ENCODE peak calls at places on chromosomes 7 and 10, in ten cellular contexts. One of them, this sample, is unnamed.

GRCh38 chr10:119211625-119212441 is 4.5 kb downstream of the GRK5 start:
- DNase-seq in GF-D8: no peak
- DNase-seq in neuronal stem cell: no peak
- DNase-seq in NCI-H460: no peak
- DNase-seq in Ammon's horn: no peak
- DNase-seq in hepatic stellate cell: no peak
- DNase-seq in H54: no peak
- DNase-seq in activated CD4-positive, CD25-positive, alpha-beta regulatory T cell: no peak
- DNase-seq in WTC11: no peak
- DNase-seq in tibial artery: no peak
- DNase-seq in this sample: no peak

GRCh38 chr10:5530412-5530806 is 5.6 kb downstream of the CALML3 start:
- DNase-seq in tibial artery: peak
- DNase-seq in H54: no peak
- DNase-seq in GF-D8: no peak
- DNase-seq in NCI-H460: no peak
- DNase-seq in activated CD4-positive, CD25-positive, alpha-beta regulatory T cell: no peak
- DNase-seq in hepatic stellate cell: no peak
- DNase-seq in WTC11: no peak
- DNase-seq in neuronal stem cell: no peak
- DNase-seq in Ammon's horn: no peak
- DNase-seq in this sample: no peak

GRCh38 chr7:10662982-10663884 is 310.4 kb upstream of the PHF14 start:
- DNase-seq in H54: no peak
- DNase-seq in Ammon's horn: no peak
- DNase-seq in NCI-H460: no peak
- DNase-seq in hepatic stellate cell: no peak
- DNase-seq in activated CD4-positive, CD25-positive, alpha-beta regulatory T cell: no peak
- DNase-seq in neuronal stem cell: no peak
- DNase-seq in WTC11: no peak
- DNase-seq in tibial artery: no peak
- DNase-seq in GF-D8: no peak
- DNase-seq in this sample: no peak

GRCh38 chr10:32072025-32072787 is 16.0 kb upstream of the KIF5B start:
- DNase-seq in activated CD4-positive, CD25-positive, alpha-beta regulatory T cell: no peak
- DNase-seq in H54: no peak
- DNase-seq in tibial artery: no peak
- DNase-seq in hepatic stellate cell: no peak
- DNase-seq in Ammon's horn: no peak
- DNase-seq in GF-D8: no peak
- DNase-seq in NCI-H460: no peak
- DNase-seq in neuronal stem cell: no peak
- DNase-seq in WTC11: no peak
- DNase-seq in this sample: no peak

GRCh38 chr10:129896231-129897150 is 67.6 kb downstream of the EBF3 start:
- DNase-seq in hepatic stellate cell: no peak
- DNase-seq in neuronal stem cell: peak
- DNase-seq in tibial artery: no peak
- DNase-seq in H54: no peak
- DNase-seq in GF-D8: no peak
- DNase-seq in Ammon's horn: no peak
- DNase-seq in activated CD4-positive, CD25-positive, alpha-beta regulatory T cell: no peak
- DNase-seq in NCI-H460: no peak
- DNase-seq in WTC11: no peak
- DNase-seq in this sample: no peak

GRCh38 chr7:108570146-108570755 is 577 bp downstream of the DNAJB9 start:
- DNase-seq in activated CD4-positive, CD25-positive, alpha-beta regulatory T cell: no peak
- DNase-seq in GF-D8: peak
- DNase-seq in Ammon's horn: peak
- DNase-seq in WTC11: peak
- DNase-seq in H54: peak
- DNase-seq in NCI-H460: peak
- DNase-seq in neuronal stem cell: no peak
- DNase-seq in hepatic stellate cell: peak
- DNase-seq in tibial artery: peak
- DNase-seq in this sample: no peak

GRCh38 chr7:18590259-18590658 is 94.7 kb downstream of the HDAC9 start:
- DNase-seq in tibial artery: no peak
- DNase-seq in H54: no peak
- DNase-seq in WTC11: no peak
- DNase-seq in Ammon's horn: no peak
- DNase-seq in GF-D8: no peak
- DNase-seq in neuronal stem cell: no peak
- DNase-seq in NCI-H460: no peak
- DNase-seq in hepatic stellate cell: no peak
- DNase-seq in activated CD4-positive, CD25-positive, alpha-beta regulatory T cell: no peak
- DNase-seq in this sample: no peak

GRCh38 chr7:96016056-96016455 is 243.7 kb downstream of the DYNC1I1 start:
- DNase-seq in neuronal stem cell: no peak
- DNase-seq in WTC11: no peak
- DNase-seq in hepatic stellate cell: no peak
- DNase-seq in tibial artery: no peak
- DNase-seq in H54: no peak
- DNase-seq in NCI-H460: no peak
- DNase-seq in Ammon's horn: no peak
- DNase-seq in activated CD4-positive, CD25-positive, alpha-beta regulatory T cell: no peak
- DNase-seq in GF-D8: no peak
- DNase-seq in this sample: no peak

GRCh38 chr7:149277871-149278270 is 15.9 kb downstream of the ZNF783 start:
- DNase-seq in H54: no peak
- DNase-seq in GF-D8: no peak
- DNase-seq in Ammon's horn: no peak
- DNase-seq in activated CD4-positive, CD25-positive, alpha-beta regulatory T cell: no peak
- DNase-seq in NCI-H460: no peak
- DNase-seq in tibial artery: no peak
- DNase-seq in WTC11: no peak
- DNase-seq in neuronal stem cell: no peak
- DNase-seq in hepatic stellate cell: no peak
- DNase-seq in this sample: no peak

GRCh38 chr7:83677180-83677866 is 28.4 kb upstream of the SEMA3E start:
- DNase-seq in WTC11: no peak
- DNase-seq in hepatic stellate cell: peak
- DNase-seq in tibial artery: no peak
- DNase-seq in GF-D8: no peak
- DNase-seq in H54: peak
- DNase-seq in NCI-H460: peak
- DNase-seq in activated CD4-positive, CD25-positive, alpha-beta regulatory T cell: no peak
- DNase-seq in Ammon's horn: no peak
- DNase-seq in neuronal stem cell: no peak
- DNase-seq in this sample: no peak

GRCh38 chr10:78579586-78579985 is 489.2 kb upstream of the ZMIZ1 start:
- DNase-seq in neuronal stem cell: no peak
- DNase-seq in WTC11: no peak
- DNase-seq in Ammon's horn: peak
- DNase-seq in tibial artery: no peak
- DNase-seq in hepatic stellate cell: no peak
- DNase-seq in activated CD4-positive, CD25-positive, alpha-beta regulatory T cell: no peak
- DNase-seq in NCI-H460: no peak
- DNase-seq in GF-D8: no peak
- DNase-seq in H54: no peak
- DNase-seq in this sample: no peak

GRCh38 chr10:2897619-2898508 is 169.5 kb upstream of the PFKP start:
- DNase-seq in H54: no peak
- DNase-seq in WTC11: no peak
- DNase-seq in activated CD4-positive, CD25-positive, alpha-beta regulatory T cell: no peak
- DNase-seq in tibial artery: no peak
- DNase-seq in Ammon's horn: no peak
- DNase-seq in hepatic stellate cell: no peak
- DNase-seq in neuronal stem cell: no peak
- DNase-seq in NCI-H460: no peak
- DNase-seq in GF-D8: peak
- DNase-seq in this sample: no peak

GRCh38 chr10:84820121-84820520 is 491.7 kb downstream of the CCSER2 start:
- DNase-seq in H54: no peak
- DNase-seq in hepatic stellate cell: no peak
- DNase-seq in NCI-H460: no peak
- DNase-seq in Ammon's horn: peak
- DNase-seq in neuronal stem cell: no peak
- DNase-seq in tibial artery: no peak
- DNase-seq in activated CD4-positive, CD25-positive, alpha-beta regulatory T cell: no peak
- DNase-seq in WTC11: no peak
- DNase-seq in GF-D8: no peak
- DNase-seq in this sample: no peak

GRCh38 chr10:116723428-116724281 is 18.7 kb downstream of the HSPA12A start:
- DNase-seq in activated CD4-positive, CD25-positive, alpha-beta regulatory T cell: no peak
- DNase-seq in Ammon's horn: no peak
- DNase-seq in hepatic stellate cell: no peak
- DNase-seq in H54: no peak
- DNase-seq in tibial artery: no peak
- DNase-seq in neuronal stem cell: no peak
- DNase-seq in NCI-H460: no peak
- DNase-seq in GF-D8: no peak
- DNase-seq in WTC11: no peak
- DNase-seq in this sample: no peak

GRCh38 chr10:121597504-121598241 is 571 bp downstream of the FGFR2 start:
- DNase-seq in neuronal stem cell: peak
- DNase-seq in tibial artery: no peak
- DNase-seq in WTC11: peak
- DNase-seq in NCI-H460: no peak
- DNase-seq in hepatic stellate cell: no peak
- DNase-seq in activated CD4-positive, CD25-positive, alpha-beta regulatory T cell: no peak
- DNase-seq in H54: no peak
- DNase-seq in Ammon's horn: no peak
- DNase-seq in GF-D8: no peak
- DNase-seq in this sample: no peak

GRCh38 chr7:102260856-102261255 is 25.8 kb upstream of the SH2B2 start:
- DNase-seq in activated CD4-positive, CD25-positive, alpha-beta regulatory T cell: no peak
- DNase-seq in H54: no peak
- DNase-seq in tibial artery: no peak
- DNase-seq in neuronal stem cell: no peak
- DNase-seq in GF-D8: no peak
- DNase-seq in NCI-H460: no peak
- DNase-seq in WTC11: no peak
- DNase-seq in Ammon's horn: peak
- DNase-seq in hepatic stellate cell: peak
- DNase-seq in this sample: no peak

GRCh38 chr10:117710181-117710798 is 167.7 kb downstream of the EMX2 start:
- DNase-seq in activated CD4-positive, CD25-positive, alpha-beta regulatory T cell: no peak
- DNase-seq in hepatic stellate cell: no peak
- DNase-seq in NCI-H460: no peak
- DNase-seq in Ammon's horn: no peak
- DNase-seq in tibial artery: no peak
- DNase-seq in GF-D8: no peak
- DNase-seq in neuronal stem cell: no peak
- DNase-seq in H54: no peak
- DNase-seq in WTC11: peak
- DNase-seq in this sample: no peak

GRCh38 chr10:55800607-55801241 is 560.3 kb downstream of the ZWINT start:
- DNase-seq in hepatic stellate cell: no peak
- DNase-seq in Ammon's horn: peak
- DNase-seq in tibial artery: no peak
- DNase-seq in activated CD4-positive, CD25-positive, alpha-beta regulatory T cell: no peak
- DNase-seq in H54: no peak
- DNase-seq in GF-D8: no peak
- DNase-seq in neuronal stem cell: no peak
- DNase-seq in NCI-H460: no peak
- DNase-seq in WTC11: no peak
- DNase-seq in this sample: no peak